ENCODE peak calls at places on chromosomes 2 and 18, in six cellular contexts. R is amygdala, W is HCEC 1CT, C is tibial artery, X is MCF 10A, U is ACHN. B is an unnamed sample.

GRCh38 chr2:75090770-75091515 is 108.4 kb downstream of the TACR1 start:
- DNase-seq in R (no peak), X (no peak), C (no peak), U (no peak), W (no peak), B (no peak)

GRCh38 chr18:54444309-54444914 is 86.7 kb downstream of the C18orf54 start:
- DNase-seq in R (no peak), X (peak; percentile 71), C (no peak), U (peak; percentile 62), W (peak; percentile 55), B (peak; percentile 64)

GRCh38 chr2:97834610-97835009 is 121.2 kb downstream of the ZAP70 start:
- DNase-seq in W (no peak), U (no peak), X (no peak), R (no peak), C (no peak), B (no peak)

GRCh38 chr18:76640438-76640837 is 145.4 kb upstream of the ZNF516 start:
- DNase-seq in U (no peak), X (no peak), C (no peak), R (no peak), W (no peak), B (no peak)

GRCh38 chr2:189698020-189698887 is 23.8 kb downstream of the ANKAR start:
- DNase-seq in U (peak; percentile 75), R (no peak), W (peak; percentile 42), C (no peak), X (peak; percentile 54), B (peak; percentile 73)

GRCh38 chr18:49459404-49460171 is 857 bp downstream of the DYM start:
- DNase-seq in R (no peak), W (peak; percentile 19), X (no peak), C (no peak), U (peak; percentile 16), B (peak; percentile 35)

GRCh38 chr2:217456016-217456415 is 546.8 kb downstream of the TNS1 start:
- DNase-seq in C (no peak), W (no peak), R (no peak), U (no peak), X (no peak), B (no peak)

GRCh38 chr2:141557329-141558098 is 573.3 kb downstream of the LRP1B start:
- DNase-seq in R (no peak), W (peak; percentile 99), C (no peak), X (peak; percentile 89), U (peak; percentile 53), B (peak; percentile 92)

GRCh38 chr2:97891611-97892010 is 104.1 kb downstream of the TMEM131 start:
- DNase-seq in C (no peak), R (no peak), W (no peak), X (no peak), U (no peak), B (no peak)

GRCh38 chr2:11344956-11345671 is 678 bp upstream of the ROCK2 start:
- DNase-seq in R (no peak), C (peak; percentile 84), X (peak; percentile 81), U (peak; percentile 79), W (peak; percentile 89), B (peak; percentile 75)

GRCh38 chr2:48699377-48699951 is 56.1 kb downstream of the LHCGR start:
- DNase-seq in C (no peak), X (no peak), R (no peak), U (no peak), W (peak; percentile 81), B (no peak)

GRCh38 chr2:49656853-49657252 is 502.5 kb upstream of the FSHR start:
- DNase-seq in X (no peak), C (no peak), U (no peak), R (no peak), W (no peak), B (no peak)

GRCh38 chr2:68799615-68800400 is 65.2 kb downstream of the ARHGAP25 start:
- DNase-seq in R (no peak), X (peak; percentile 63), U (no peak), W (no peak), C (no peak), B (no peak)

GRCh38 chr2:229370484-229370883 is 99.4 kb upstream of the PID1 start:
- DNase-seq in R (no peak), C (no peak), U (no peak), W (no peak), X (no peak), B (no peak)

GRCh38 chr2:135984199-135985017 is 1.0 kb downstream of the DARS1 start:
- DNase-seq in X (no peak), U (no peak), C (no peak), W (no peak), R (no peak), B (no peak)

GRCh38 chr2:71619230-71619741 is 165.9 kb downstream of the DYSF start:
- DNase-seq in C (peak; percentile 71), W (no peak), X (no peak), U (no peak), R (no peak), B (no peak)

GRCh38 chr18:49486617-49486958 is 446 bp downstream of the C18orf32 start:
- DNase-seq in C (no peak), W (no peak), R (no peak), U (peak; percentile 3), X (no peak), B (peak; percentile 70)

GRCh38 chr2:203395858-203396257 is 67.7 kb downstream of the ABI2 start:
- DNase-seq in C (no peak), W (no peak), R (no peak), X (no peak), U (no peak), B (no peak)

GRCh38 chr2:168514692-168515091 is 58.6 kb downstream of the CERS6 start:
- DNase-seq in X (no peak), U (no peak), C (no peak), R (no peak), W (no peak), B (no peak)

GRCh38 chr2:189628817-189629552 is 32.3 kb upstream of the ASNSD1 start:
- DNase-seq in W (peak; percentile 32), X (no peak), U (no peak), C (no peak), R (no peak), B (no peak)

GRCh38 chr18:11883153-11883552 is 25.0 kb downstream of the MPPE1 start:
- DNase-seq in X (no peak), W (peak; percentile 46), C (peak; percentile 4), U (no peak), R (no peak), B (no peak)

GRCh38 chr18:2515908-2516625 is 55.2 kb downstream of the METTL4 start:
- DNase-seq in U (peak; percentile 55), R (no peak), X (peak; percentile 92), W (peak; percentile 93), C (no peak), B (peak; percentile 97)

GRCh38 chr2:65431417-65432226 is 777 bp downstream of the SPRED2 start:
- DNase-seq in W (peak; percentile 21), R (peak; percentile 4), U (peak; percentile 66), C (peak; percentile 75), X (peak; percentile 32), B (peak; percentile 44)

GRCh38 chr18:62324917-62325805 is at the start of gene TNFRSF11A:
- DNase-seq in U (peak; percentile 55), W (peak; percentile 50), R (no peak), X (peak; percentile 61), C (no peak), B (peak; percentile 43)

GRCh38 chr18:74982946-74983635 is 225.8 kb downstream of the PTGR3 start:
- DNase-seq in W (no peak), C (no peak), U (no peak), X (no peak), R (no peak), B (no peak)

GRCh38 chr2:202032841-202033316 is 776 bp upstream of the FZD7 start:
- DNase-seq in R (no peak), X (peak; percentile 53), U (peak; percentile 53), C (peak; percentile 81), W (peak; percentile 75), B (peak; percentile 77)

GRCh38 chr2:240831594-240832204 is 11.7 kb upstream of the KIF1A start:
- DNase-seq in U (no peak), R (no peak), X (no peak), C (no peak), W (no peak), B (no peak)

GRCh38 chr2:239498981-239499633 is 98.3 kb upstream of the HDAC4 start:
- DNase-seq in X (peak; percentile 38), U (no peak), R (no peak), W (no peak), C (peak; percentile 80), B (no peak)

GRCh38 chr18:77079088-77079487 is 53.5 kb downstream of the MBP start:
- DNase-seq in X (no peak), R (no peak), U (no peak), W (no peak), C (no peak), B (no peak)

GRCh38 chr2:241584446-241584845 is 25.9 kb downstream of the BOK start:
- DNase-seq in W (peak; percentile 23), C (no peak), R (no peak), X (no peak), U (no peak), B (peak; percentile 49)

GRCh38 chr2:227360351-227360750 is 18.8 kb downstream of the TM4SF20 start:
- DNase-seq in W (no peak), C (no peak), U (no peak), X (no peak), R (no peak), B (no peak)

GRCh38 chr18:26185267-26185666 is 41.0 kb upstream of the TAF4B start:
- DNase-seq in C (no peak), X (peak; percentile 25), W (peak; percentile 7), R (no peak), U (peak; percentile 38), B (peak; percentile 57)

GRCh38 chr2:43070676-43071491 is 155.5 kb downstream of the ZFP36L2 start:
- DNase-seq in X (no peak), U (no peak), W (no peak), R (no peak), C (peak; percentile 65), B (no peak)

GRCh38 chr2:175203621-175204496 is 22.3 kb upstream of the ATP5MC3 start:
- DNase-seq in X (peak; percentile 75), U (peak; percentile 72), R (no peak), W (peak; percentile 66), C (no peak), B (peak; percentile 63)

GRCh38 chr2:202494300-202494699 is 118.2 kb downstream of the BMPR2 start:
- DNase-seq in W (peak; percentile 53), R (peak; percentile 11), U (no peak), X (peak; percentile 27), C (no peak), B (no peak)

GRCh38 chr2:241161646-241162281 is 11.5 kb downstream of the PPP1R7 start:
- DNase-seq in U (no peak), W (peak; percentile 78), C (peak; percentile 94), X (no peak), R (peak; percentile 22), B (no peak)